ENCODE peak calls at places on chromosomes 12 and 14, in six cellular contexts. D is body of pancreas, E is suprapubic skin, P is GM12892, O is stomach, K is heart left ventricle. X is an unnamed sample.

GRCh38 chr12:53191885-53192530 is 11.3 kb upstream of the CSAD start:
- DNase-seq in D (no peak), E (no peak), P (no peak), O (no peak), K (no peak), X (no peak)

GRCh38 chr14:53793790-53794560 is 162.7 kb downstream of the BMP4 start:
- DNase-seq in D (no peak), E (no peak), P (no peak), O (no peak), K (no peak), X (no peak)

GRCh38 chr14:72736348-72736747 is 157.6 kb downstream of the DPF3 start:
- DNase-seq in D (no peak), E (no peak), P (no peak), O (peak; percentile 21), K (no peak), X (peak; percentile 32)

GRCh38 chr12:120534703-120535655 is 823 bp downstream of the RNF10 start:
- DNase-seq in D (peak; percentile 46), E (peak; percentile 76), P (peak; percentile 46), O (peak; percentile 45), K (peak; percentile 50), X (peak; percentile 73)

GRCh38 chr12:12072064-12072760 is 1.5 kb downstream of the BCL2L14 start:
- DNase-seq in D (peak; percentile 70), E (no peak), P (peak; percentile 46), O (peak; percentile 73), K (no peak), X (no peak)

GRCh38 chr12:4987076-4987775 is 56.5 kb upstream of the KCNA5 start:
- DNase-seq in D (no peak), E (no peak), P (no peak), O (no peak), K (no peak), X (no peak)

GRCh38 chr14:52596320-52596719 is 43.7 kb downstream of the GPR137C start:
- DNase-seq in D (no peak), E (no peak), P (no peak), O (no peak), K (no peak), X (no peak)

GRCh38 chr12:122421263-122421814 is 1.1 kb downstream of the CLIP1 start:
- DNase-seq in D (peak; percentile 66), E (peak; percentile 80), P (no peak), O (peak; percentile 35), K (no peak), X (no peak)

GRCh38 chr14:64704743-64705405 is 650 bp downstream of the PLEKHG3 start:
- DNase-seq in D (peak; percentile 67), E (peak; percentile 76), P (no peak), O (peak; percentile 57), K (peak; percentile 42), X (no peak)

GRCh38 chr14:64705406-64706118 is 1.3 kb downstream of the PLEKHG3 start:
- DNase-seq in D (peak; percentile 33), E (peak; percentile 75), P (no peak), O (no peak), K (peak; percentile 55), X (no peak)

GRCh38 chr14:64703393-64704144 is 655 bp upstream of the PLEKHG3 start:
- DNase-seq in D (no peak), E (no peak), P (no peak), O (no peak), K (no peak), X (no peak)

GRCh38 chr14:64702493-64703392 is 1.5 kb upstream of the PLEKHG3 start:
- DNase-seq in D (peak; percentile 82), E (peak; percentile 72), P (no peak), O (peak; percentile 80), K (peak; percentile 24), X (no peak)

DNA sequence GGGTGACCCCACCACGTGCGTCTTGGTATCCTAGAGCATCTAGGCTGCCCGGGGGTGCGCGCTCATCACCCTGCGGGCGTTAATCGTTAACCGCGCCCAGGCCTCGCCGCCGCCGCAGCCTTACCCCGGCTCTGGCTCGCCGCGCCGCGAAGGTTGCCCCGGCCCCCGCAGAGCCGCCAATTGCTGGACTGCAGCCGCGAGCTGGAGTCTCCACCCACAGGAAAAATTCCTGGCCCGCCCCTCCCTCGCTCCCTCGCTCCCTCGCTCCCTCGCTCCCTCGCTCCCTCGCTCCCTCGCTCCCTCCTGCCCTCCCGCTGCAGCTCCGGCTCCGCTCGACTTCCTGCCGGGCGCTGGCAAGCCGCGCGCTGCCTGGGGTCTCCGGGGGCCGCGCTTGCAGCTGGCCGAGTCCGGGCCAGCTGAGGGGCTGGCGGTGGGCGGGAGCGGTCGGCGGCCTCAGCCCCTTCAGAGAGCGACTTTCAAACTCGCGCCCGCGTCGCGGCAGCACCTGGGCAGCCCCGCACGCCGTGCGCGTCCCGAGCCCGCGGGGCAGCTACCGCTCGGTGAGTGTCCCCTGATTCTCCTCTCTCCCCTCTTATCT is at the start of gene PLEKHG3:
- DNase-seq in D (peak; percentile 88), E (peak; percentile 83), P (no peak), O (peak; percentile 87), K (peak; percentile 89), X (peak; percentile 77)
- TF ChIP-seq POLR2A in D (peak; percentile 69), E (peak; percentile 28), P (no peak), O (no peak), K (peak; percentile 50), X (no peak)

DNA sequence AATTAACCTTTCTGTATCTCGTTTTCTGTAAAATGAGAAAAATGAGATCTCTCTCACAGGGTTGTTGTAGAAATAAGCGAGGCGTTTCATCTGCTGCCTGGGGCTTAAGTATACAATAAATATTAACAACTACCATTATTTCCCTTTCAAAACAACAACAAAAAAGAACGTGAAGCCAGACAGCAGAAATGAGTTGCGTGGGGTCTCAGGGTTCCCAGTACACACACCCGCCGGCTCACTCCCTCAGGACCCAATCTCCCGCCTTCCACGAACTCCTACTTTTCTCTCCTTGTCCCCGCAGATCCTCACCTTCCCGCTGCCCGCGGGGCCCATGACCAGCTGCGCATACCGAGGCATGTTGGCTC is 228 bp downstream of the GPN3 start:
- DNase-seq in D (no peak), E (no peak), P (no peak), O (no peak), K (no peak), X (no peak)
- TF ChIP-seq POLR2A in D (peak; percentile 96), E (peak; percentile 75), P (no peak), O (no peak), K (no peak), X (peak; percentile 61)

GRCh38 chr12:47758834-47759690 is at the start of gene RAPGEF3:
- DNase-seq in D (peak; percentile 94), E (peak; percentile 93), P (peak; percentile 81), O (peak; percentile 93), K (peak; percentile 93), X (peak; percentile 98)
- TF ChIP-seq POLR2A in D (peak; percentile 74), E (no peak), P (no peak), O (no peak), K (peak; percentile 7), X (peak; percentile 25)

GRCh38 chr14:64387738-64388532 is at the start of gene MTHFD1:
- DNase-seq in D (peak; percentile 100), E (peak; percentile 99), P (peak; percentile 88), O (peak; percentile 100), K (peak; percentile 100), X (peak; percentile 97)
- TF ChIP-seq POLR2A in D (peak; percentile 85), E (peak; percentile 22), P (peak; percentile 73), O (no peak), K (peak; percentile 34), X (peak; percentile 54)